ENCODE peak calls at places on chromosome 1, in ten cellular contexts. B, X, N, K, T, R, M, Q, O and G are unnamed samples.

GRCh38 chr1:41683681-41684500 is 199.4 kb upstream of the EDN2 start:
- DNase-seq in B (no peak), T (no peak), K (no peak), M (no peak), O (no peak), Q (no peak), X (no peak), N (no peak), R (no peak), G (no peak)

GRCh38 chr1:28114844-28115243 is 26.4 kb upstream of the EYA3 start:
- DNase-seq in Q (no peak), B (no peak), N (no peak), M (no peak), R (no peak), O (no peak), K (no peak), X (no peak), T (no peak), G (no peak)

GRCh38 chr1:20301463-20302092 is 10.9 kb downstream of the VWA5B1 start:
- DNase-seq in B (no peak), K (no peak), N (no peak), M (no peak), X (no peak), R (no peak), T (no peak), Q (no peak), O (no peak), G (no peak)

GRCh38 chr1:214840366-214840765 is 237.4 kb downstream of the CENPF start:
- DNase-seq in K (no peak), X (no peak), T (no peak), O (no peak), M (no peak), R (no peak), Q (no peak), N (no peak), B (no peak), G (no peak)

GRCh38 chr1:41474490-41475271 is 9.8 kb downstream of the EDN2 start:
- DNase-seq in Q (no peak), N (no peak), X (no peak), K (peak; percentile 83), T (no peak), O (no peak), R (peak; percentile 63), B (peak; percentile 34), M (no peak), G (no peak)

GRCh38 chr1:17419626-17420328 is 19.7 kb downstream of the RCC2 start:
- DNase-seq in X (peak; percentile 30), T (no peak), K (peak; percentile 56), N (peak; percentile 84), Q (peak; percentile 19), M (peak; percentile 73), B (peak; percentile 20), O (peak; percentile 88), R (peak; percentile 67), G (no peak)

GRCh38 chr1:226966683-226967082 is 26.6 kb downstream of the COQ8A start:
- DNase-seq in O (no peak), X (no peak), Q (no peak), K (no peak), B (no peak), M (no peak), T (no peak), R (no peak), N (no peak), G (no peak)

GRCh38 chr1:160641323-160642280 is 5.2 kb downstream of the SLAMF1 start:
- DNase-seq in B (no peak), Q (no peak), M (no peak), N (no peak), T (no peak), K (no peak), X (no peak), R (no peak), O (no peak), G (no peak)

GRCh38 chr1:228112617-228113016 is 3.5 kb upstream of the MRPL55 start:
- DNase-seq in R (no peak), T (no peak), X (no peak), B (no peak), K (no peak), N (no peak), O (no peak), Q (no peak), M (no peak), G (no peak)

GRCh38 chr1:178938959-178939317 is 68.1 kb upstream of the ANGPTL1 start:
- DNase-seq in N (peak; percentile 35), T (no peak), K (peak; percentile 54), B (no peak), R (peak; percentile 92), M (peak; percentile 74), O (no peak), X (no peak), Q (no peak), G (no peak)

GRCh38 chr1:102572637-102573036 is 535.7 kb downstream of the COL11A1 start:
- DNase-seq in K (no peak), R (no peak), B (peak; percentile 18), X (no peak), M (no peak), O (no peak), N (no peak), T (no peak), Q (no peak), G (no peak)

GRCh38 chr1:244273845-244274619 is 177.7 kb downstream of the ADSS2 start:
- DNase-seq in N (no peak), B (peak; percentile 96), O (no peak), X (peak; percentile 90), K (peak; percentile 33), M (peak; percentile 58), Q (peak; percentile 98), R (peak; percentile 79), T (peak; percentile 98), G (no peak)

GRCh38 chr1:110914676-110915075 is 41.7 kb downstream of the CD53 start:
- DNase-seq in N (no peak), K (no peak), O (no peak), M (no peak), X (peak; percentile 11), B (peak; percentile 27), T (no peak), Q (no peak), R (no peak), G (no peak)

GRCh38 chr1:211133841-211134669 is at the start of gene KCNH1:
- DNase-seq in X (peak; percentile 59), T (no peak), N (peak; percentile 93), Q (peak; percentile 69), O (peak; percentile 92), K (peak; percentile 64), R (peak; percentile 40), B (peak; percentile 70), M (peak; percentile 80), G (no peak)

DNA sequence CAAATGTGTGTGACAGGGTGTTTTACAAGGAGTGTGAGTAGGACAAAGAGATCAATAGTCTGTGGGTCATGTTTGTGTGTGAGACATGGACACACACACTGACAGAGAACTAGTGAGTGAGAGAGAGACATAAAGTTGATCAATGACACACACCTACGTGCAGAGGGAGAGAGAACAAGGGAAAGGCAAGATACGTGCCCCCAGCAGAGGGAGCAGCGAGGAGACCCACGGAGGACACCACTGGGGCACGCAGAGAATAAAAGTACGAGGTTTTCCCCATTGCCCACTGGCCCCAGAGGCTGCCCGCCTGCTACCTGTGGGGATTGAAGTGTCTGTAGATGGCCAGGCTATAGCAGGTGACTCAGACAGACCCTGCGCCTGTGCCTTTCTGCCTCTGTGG is 130.2 kb upstream of the CSF3R start:
- DNase-seq in N (no peak), Q (no peak), K (no peak), M (no peak), X (no peak), O (peak; percentile 37), T (no peak), R (no peak), B (no peak), G (no peak)
- TF ChIP-seq CTCF in N (no peak), Q (peak; percentile 20), K (no peak), M (no peak), X (no peak), O (no peak), T (no peak), R (no peak), B (peak; percentile 26), G (peak; percentile 30)

DNA sequence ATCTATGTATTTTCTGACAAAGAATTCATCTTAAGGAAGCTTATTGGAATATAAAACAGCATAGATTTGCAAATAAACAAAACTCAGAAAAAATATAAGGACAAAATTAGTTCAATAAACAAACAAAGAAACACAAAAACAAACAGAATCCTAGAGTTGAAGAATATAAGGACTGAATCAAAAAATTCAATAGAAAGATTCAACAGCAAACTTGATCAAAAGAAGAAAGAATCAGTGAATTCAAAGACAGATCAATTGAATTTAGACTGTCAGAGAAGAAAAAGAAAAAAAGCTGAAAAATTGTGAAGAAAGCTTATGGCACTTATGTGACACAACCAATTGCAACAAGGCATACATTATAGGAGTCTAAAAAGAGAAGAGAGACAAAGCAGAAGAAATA is 770.0 kb upstream of the RGS18 start:
- DNase-seq in B (no peak), X (no peak), N (no peak), O (no peak), M (no peak), R (no peak), Q (no peak), K (no peak), T (no peak), G (no peak)
- TF ChIP-seq CTCF in B (no peak), X (no peak), N (no peak), O (no peak), M (no peak), R (no peak), Q (no peak), K (no peak), T (no peak), G (no peak)

GRCh38 chr1:65265296-65266271 is 43.8 kb upstream of the DNAJC6 start:
- DNase-seq in R (peak; percentile 16), N (peak; percentile 65), O (peak; percentile 80), Q (peak; percentile 28), B (peak; percentile 37), T (no peak), M (no peak), X (peak; percentile 46), K (peak; percentile 47), G (no peak)
- TF ChIP-seq CTCF in R (no peak), N (peak; percentile 31), O (no peak), Q (peak; percentile 49), B (peak; percentile 68), T (peak; percentile 57), M (no peak), X (peak; percentile 8), K (no peak), G (no peak)

DNA sequence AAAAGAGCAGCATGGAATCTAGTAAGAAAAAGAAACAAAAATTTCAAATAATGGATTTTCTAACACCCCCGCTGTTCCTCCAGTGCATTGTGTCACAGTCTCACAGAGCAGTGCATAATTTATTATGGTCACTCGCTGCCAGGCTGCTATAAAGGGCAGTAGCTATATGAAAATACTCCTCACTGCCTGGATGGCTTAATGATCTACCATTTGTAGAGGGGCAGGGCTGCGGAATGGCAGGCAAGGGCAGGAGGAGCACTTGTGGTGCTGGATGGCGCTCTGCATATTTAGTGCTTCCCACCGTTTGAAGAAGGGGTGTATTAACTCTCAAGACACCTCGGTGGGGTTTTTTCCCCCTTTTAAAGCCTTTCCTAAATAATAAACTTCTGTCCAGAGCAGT is 567.7 kb downstream of the DPYD start:
- DNase-seq in T (no peak), K (no peak), R (no peak), M (no peak), X (no peak), N (peak; percentile 3), Q (no peak), B (no peak), O (no peak), G (no peak)
- TF ChIP-seq CTCF in T (no peak), K (no peak), R (no peak), M (no peak), X (no peak), N (no peak), Q (no peak), B (no peak), O (no peak), G (no peak)

GRCh38 chr1:186511761-186512637 is 51.1 kb upstream of the PDC start:
- DNase-seq in N (no peak), O (no peak), M (no peak), T (no peak), R (no peak), Q (no peak), X (no peak), B (no peak), K (no peak), G (no peak)
- TF ChIP-seq CTCF in N (no peak), O (no peak), M (no peak), T (no peak), R (no peak), Q (no peak), X (no peak), B (no peak), K (no peak), G (no peak)